ENCODE peak calls at places on chromosomes 7 and 10, in ten cellular contexts. J, Q, A, Z, V, B, S, E, N and Y are unnamed samples.

GRCh38 chr10:102468683-102469082 is 17.3 kb upstream of the C10orf95 start:
- DNase-seq in J (no peak), Q (no peak), A (no peak), Z (no peak), V (no peak), B (no peak), S (no peak), E (no peak), N (no peak), Y (no peak)

GRCh38 chr10:33743429-33743857 is 409.0 kb upstream of the NRP1 start:
- DNase-seq in J (no peak), Q (no peak), A (no peak), Z (no peak), V (no peak), B (no peak), S (no peak), E (no peak), N (no peak), Y (no peak)

GRCh38 chr7:2715341-2716231 is 27.6 kb downstream of the AMZ1 start:
- DNase-seq in J (no peak), Q (peak), A (peak), Z (no peak), V (no peak), B (no peak), S (no peak), E (no peak), N (no peak), Y (no peak)

GRCh38 chr7:139430443-139430842 is 53.0 kb downstream of the KLRG2 start:
- DNase-seq in J (no peak), Q (no peak), A (no peak), Z (no peak), V (no peak), B (no peak), S (no peak), E (no peak), N (no peak), Y (no peak)

GRCh38 chr7:140734096-140734495 is 37.6 kb downstream of the NDUFB2 start:
- DNase-seq in J (no peak), Q (no peak), A (no peak), Z (no peak), V (no peak), B (no peak), S (no peak), E (no peak), N (no peak), Y (no peak)

GRCh38 chr7:27546610-27547009 is 116.1 kb downstream of the HIBADH start:
- DNase-seq in J (no peak), Q (no peak), A (no peak), Z (no peak), V (no peak), B (no peak), S (no peak), E (no peak), N (no peak), Y (no peak)

GRCh38 chr10:89301721-89302445 is at the start of gene IFIT2:
- DNase-seq in J (peak), Q (no peak), A (no peak), Z (no peak), V (peak), B (no peak), S (peak), E (peak), N (no peak), Y (no peak)

GRCh38 chr7:149750122-149750845 is 23.1 kb downstream of the ZNF467 start:
- DNase-seq in J (no peak), Q (no peak), A (no peak), Z (no peak), V (no peak), B (no peak), S (no peak), E (no peak), N (no peak), Y (no peak)

GRCh38 chr7:112497481-112497880 is 16.7 kb downstream of the LSMEM1 start:
- DNase-seq in J (no peak), Q (no peak), A (no peak), Z (no peak), V (no peak), B (no peak), S (no peak), E (no peak), N (no peak), Y (no peak)

GRCh38 chr10:120511165-120511564 is 54.1 kb downstream of the PLPP4 start:
- DNase-seq in J (no peak), Q (no peak), A (no peak), Z (no peak), V (no peak), B (no peak), S (no peak), E (no peak), N (no peak), Y (no peak)